ENCODE peak calls at places on chromosomes 3 and 15, in four cellular contexts. One of them, this sample, is unnamed.
A peak's percentile ranks its signal among the peaks of the same experiment; 100 is the strongest.

GRCh38 chr15:38905634-38906033 is 341.0 kb upstream of the RASGRP1 start:
- DNase-seq in activated CD8-positive, alpha-beta memory T cell treated with anti-CD3 and anti-CD28 coated beads for 1 hour: no peak
- DNase-seq in HTR-8/SVneo: no peak
- DNase-seq in hepatic stellate cell: no peak
- DNase-seq in this sample: no peak

GRCh38 chr3:30012941-30013543 is 593.4 kb upstream of the TGFBR2 start:
- DNase-seq in activated CD8-positive, alpha-beta memory T cell treated with anti-CD3 and anti-CD28 coated beads for 1 hour: peak; percentile 1
- DNase-seq in HTR-8/SVneo: peak; percentile 43
- DNase-seq in hepatic stellate cell: peak; percentile 26
- DNase-seq in this sample: peak; percentile 59

GRCh38 chr3:182710557-182711157 is 82.6 kb upstream of the ATP11B start:
- DNase-seq in activated CD8-positive, alpha-beta memory T cell treated with anti-CD3 and anti-CD28 coated beads for 1 hour: no peak
- DNase-seq in HTR-8/SVneo: peak; percentile 34
- DNase-seq in hepatic stellate cell: peak; percentile 36
- DNase-seq in this sample: peak; percentile 13

GRCh38 chr3:18079739-18080138 is 337.3 kb upstream of the TBC1D5 start:
- DNase-seq in activated CD8-positive, alpha-beta memory T cell treated with anti-CD3 and anti-CD28 coated beads for 1 hour: no peak
- DNase-seq in HTR-8/SVneo: no peak
- DNase-seq in hepatic stellate cell: no peak
- DNase-seq in this sample: peak; percentile 43

GRCh38 chr15:40459391-40460015 is 11.3 kb upstream of the CHST14 start:
- DNase-seq in activated CD8-positive, alpha-beta memory T cell treated with anti-CD3 and anti-CD28 coated beads for 1 hour: no peak
- DNase-seq in HTR-8/SVneo: no peak
- DNase-seq in hepatic stellate cell: no peak
- DNase-seq in this sample: no peak

GRCh38 chr15:89785064-89785770 is 9.1 kb downstream of the MESP2 start:
- DNase-seq in activated CD8-positive, alpha-beta memory T cell treated with anti-CD3 and anti-CD28 coated beads for 1 hour: no peak
- DNase-seq in HTR-8/SVneo: no peak
- DNase-seq in hepatic stellate cell: no peak
- DNase-seq in this sample: no peak

GRCh38 chr15:25830844-25831443 is 32.2 kb downstream of the ATP10A start:
- DNase-seq in activated CD8-positive, alpha-beta memory T cell treated with anti-CD3 and anti-CD28 coated beads for 1 hour: no peak
- DNase-seq in HTR-8/SVneo: no peak
- DNase-seq in hepatic stellate cell: peak; percentile 91
- DNase-seq in this sample: peak; percentile 92

GRCh38 chr15:34808016-34808415 is 12.7 kb upstream of the ACTC1 start:
- DNase-seq in activated CD8-positive, alpha-beta memory T cell treated with anti-CD3 and anti-CD28 coated beads for 1 hour: no peak
- DNase-seq in HTR-8/SVneo: no peak
- DNase-seq in hepatic stellate cell: no peak
- DNase-seq in this sample: no peak

GRCh38 chr3:112736386-112736785 is 95.4 kb upstream of the CCDC80 start:
- DNase-seq in activated CD8-positive, alpha-beta memory T cell treated with anti-CD3 and anti-CD28 coated beads for 1 hour: no peak
- DNase-seq in HTR-8/SVneo: no peak
- DNase-seq in hepatic stellate cell: no peak
- DNase-seq in this sample: no peak

GRCh38 chr15:66186049-66186825 is 67.3 kb downstream of the MEGF11 start:
- DNase-seq in activated CD8-positive, alpha-beta memory T cell treated with anti-CD3 and anti-CD28 coated beads for 1 hour: no peak
- DNase-seq in HTR-8/SVneo: no peak
- DNase-seq in hepatic stellate cell: no peak
- DNase-seq in this sample: no peak

GRCh38 chr3:178072391-178072790 is 463.8 kb upstream of the KCNMB2 start:
- DNase-seq in activated CD8-positive, alpha-beta memory T cell treated with anti-CD3 and anti-CD28 coated beads for 1 hour: no peak
- DNase-seq in HTR-8/SVneo: no peak
- DNase-seq in hepatic stellate cell: no peak
- DNase-seq in this sample: no peak

GRCh38 chr15:64622410-64623260 is 152.8 kb downstream of the RBPMS2 start:
- DNase-seq in activated CD8-positive, alpha-beta memory T cell treated with anti-CD3 and anti-CD28 coated beads for 1 hour: peak; percentile 6
- DNase-seq in HTR-8/SVneo: no peak
- DNase-seq in hepatic stellate cell: no peak
- DNase-seq in this sample: no peak

GRCh38 chr3:18223591-18224338 is 201.4 kb downstream of the SATB1 start:
- DNase-seq in activated CD8-positive, alpha-beta memory T cell treated with anti-CD3 and anti-CD28 coated beads for 1 hour: no peak
- DNase-seq in HTR-8/SVneo: no peak
- DNase-seq in hepatic stellate cell: no peak
- DNase-seq in this sample: no peak

GRCh38 chr15:63135804-63136203 is 14.1 kb downstream of the LACTB start:
- DNase-seq in activated CD8-positive, alpha-beta memory T cell treated with anti-CD3 and anti-CD28 coated beads for 1 hour: no peak
- DNase-seq in HTR-8/SVneo: no peak
- DNase-seq in hepatic stellate cell: no peak
- DNase-seq in this sample: peak; percentile 45